ENCODE peak calls at places on chromosome 6, in five cellular contexts. C is activated gamma-delta T cell treated with Interleukin-2 at 50 U/mL for 16 hours; A is stimulated activated CD4-positive, alpha-beta T cell treated with anti-CD3 and anti-CD28 coated beads, TNF-alpha, amount 100 ng/mL, for 24 hours; Y is GM23338; K is CD8-positive, alpha-beta T cell. H is an unnamed sample.

GRCh38 chr6:4728949-4729348 is 47.3 kb upstream of the CDYL start:
- DNase-seq in C (no peak), A (no peak), Y (no peak), K (no peak), H (no peak)

GRCh38 chr6:168778201-168778600 is 337.2 kb downstream of the SMOC2 start:
- DNase-seq in C (no peak), A (no peak), Y (no peak), K (no peak), H (no peak)

GRCh38 chr6:125198285-125199009 is 44.9 kb downstream of the TPD52L1 start:
- DNase-seq in C (no peak), A (no peak), Y (no peak), K (no peak), H (peak)

GRCh38 chr6:117548797-117549301 is 53.5 kb downstream of the GOPC start:
- DNase-seq in C (peak), A (no peak), Y (peak), K (peak), H (no peak)

GRCh38 chr6:109261815-109262214 is 120.5 kb downstream of the CD164 start:
- DNase-seq in C (no peak), A (no peak), Y (no peak), K (no peak), H (no peak)

GRCh38 chr6:135073217-135073616 is 18.6 kb upstream of the HBS1L start:
- DNase-seq in C (no peak), A (no peak), Y (no peak), K (no peak), H (no peak)

GRCh38 chr6:148999921-149000589 is 253.2 kb downstream of the UST start:
- DNase-seq in C (no peak), A (no peak), Y (no peak), K (no peak), H (no peak)

GRCh38 chr6:5672581-5673011 is 334.1 kb downstream of the NRN1 start:
- DNase-seq in C (no peak), A (no peak), Y (peak), K (no peak), H (no peak)

GRCh38 chr6:114446342-114446741 is 103.5 kb upstream of the HS3ST5 start:
- DNase-seq in C (no peak), A (no peak), Y (no peak), K (no peak), H (no peak)

GRCh38 chr6:113019176-113019575 is 672.0 kb downstream of the RFPL4B start:
- DNase-seq in C (no peak), A (no peak), Y (no peak), K (no peak), H (no peak)

GRCh38 chr6:21738180-21739094 is 144.9 kb downstream of the SOX4 start:
- DNase-seq in C (no peak), A (no peak), Y (no peak), K (no peak), H (peak)

GRCh38 chr6:9984607-9985006 is 430.3 kb downstream of the TFAP2A start:
- DNase-seq in C (no peak), A (no peak), Y (no peak), K (no peak), H (no peak)

GRCh38 chr6:1767481-1768246 is 157.9 kb downstream of the FOXC1 start:
- DNase-seq in C (no peak), A (no peak), Y (no peak), K (no peak), H (no peak)

GRCh38 chr6:168009331-168009730 is 11.9 kb downstream of the KIF25 start:
- DNase-seq in C (no peak), A (no peak), Y (no peak), K (no peak), H (no peak)

GRCh38 chr6:148328876-148329567 is 13.6 kb upstream of the SASH1 start:
- DNase-seq in C (no peak), A (no peak), Y (no peak), K (no peak), H (no peak)

GRCh38 chr6:46010771-46011170 is 4.9 kb downstream of the CLIC5 start:
- DNase-seq in C (no peak), A (no peak), Y (no peak), K (no peak), H (no peak)

GRCh38 chr6:57216235-57217101 is 5.6 kb downstream of the RAB23 start:
- DNase-seq in C (no peak), A (no peak), Y (no peak), K (no peak), H (no peak)

GRCh38 chr6:46626228-46626909 is 26.2 kb downstream of the CYP39A1 start:
- DNase-seq in C (no peak), A (no peak), Y (peak), K (no peak), H (peak)

GRCh38 chr6:16450821-16451220 is 212.4 kb downstream of the GMPR start:
- DNase-seq in C (no peak), A (no peak), Y (no peak), K (no peak), H (no peak)

GRCh38 chr6:163750436-163751031 is 336.0 kb downstream of the QKI start:
- DNase-seq in C (no peak), A (no peak), Y (no peak), K (no peak), H (no peak)

GRCh38 chr6:33725222-33725621 is 13.7 kb upstream of the UQCC2 start:
- DNase-seq in C (no peak), A (no peak), Y (no peak), K (no peak), H (no peak)

GRCh38 chr6:168985705-168986104 is 267.9 kb downstream of the THBS2 start:
- DNase-seq in C (no peak), A (no peak), Y (no peak), K (no peak), H (no peak)

GRCh38 chr6:169950558-169950957 is 199.1 kb downstream of the ERMARD start:
- DNase-seq in C (peak), A (no peak), Y (no peak), K (peak), H (peak)

GRCh38 chr6:85047818-85048217 is 283.4 kb upstream of the TBX18 start:
- DNase-seq in C (no peak), A (no peak), Y (no peak), K (no peak), H (no peak)

GRCh38 chr6:44657201-44657824 is 269.8 kb downstream of the CDC5L start:
- DNase-seq in C (no peak), A (no peak), Y (peak), K (no peak), H (no peak)